ENCODE peak calls at places on chromosomes 6 and 20, in nine cellular contexts. One of them, this sample, is unnamed.
A peak's percentile ranks its signal among the peaks of the same experiment; 100 is the strongest.

GRCh38 chr20:57714409-57715267 is 4.8 kb upstream of the PMEPA1 start:
- DNase-seq in right cardiac atrium: no peak
- DNase-seq in stimulated activated effector memory CD8-positive, alpha-beta T cell treated with anti-CD3 and anti-CD28 coated beads, Interleukin-12 subunit alpha, Interleukin-12 subunit beta, amount 100 ng/mL, for 72 hours: no peak
- DNase-seq in T-helper 2 cell: no peak
- DNase-seq in NAMALWA: no peak
- DNase-seq in mesendoderm: no peak
- DNase-seq in stromal cell of bone marrow: peak; percentile 54
- DNase-seq in NCI-H1417 treated with DMSO at 0.1 percent for 48 hours: no peak
- DNase-seq in transverse colon: no peak
- DNase-seq in this sample: no peak

GRCh38 chr20:57008217-57008616 is 258.2 kb downstream of the BMP7 start:
- DNase-seq in right cardiac atrium: no peak
- DNase-seq in stimulated activated effector memory CD8-positive, alpha-beta T cell treated with anti-CD3 and anti-CD28 coated beads, Interleukin-12 subunit alpha, Interleukin-12 subunit beta, amount 100 ng/mL, for 72 hours: no peak
- DNase-seq in T-helper 2 cell: no peak
- DNase-seq in NAMALWA: no peak
- DNase-seq in mesendoderm: no peak
- DNase-seq in stromal cell of bone marrow: no peak
- DNase-seq in NCI-H1417 treated with DMSO at 0.1 percent for 48 hours: no peak
- DNase-seq in transverse colon: no peak
- DNase-seq in this sample: no peak

GRCh38 chr6:13303668-13304017 is 24.7 kb downstream of the TBC1D7 start:
- DNase-seq in right cardiac atrium: peak; percentile 88
- DNase-seq in stimulated activated effector memory CD8-positive, alpha-beta T cell treated with anti-CD3 and anti-CD28 coated beads, Interleukin-12 subunit alpha, Interleukin-12 subunit beta, amount 100 ng/mL, for 72 hours: peak; percentile 18
- DNase-seq in T-helper 2 cell: no peak
- DNase-seq in NAMALWA: peak; percentile 87
- DNase-seq in mesendoderm: no peak
- DNase-seq in stromal cell of bone marrow: peak; percentile 48
- DNase-seq in NCI-H1417 treated with DMSO at 0.1 percent for 48 hours: no peak
- DNase-seq in transverse colon: peak; percentile 87
- DNase-seq in this sample: peak; percentile 91

GRCh38 chr20:31967830-31968249 is at the start of gene XKR7:
- DNase-seq in right cardiac atrium: peak; percentile 57
- DNase-seq in stimulated activated effector memory CD8-positive, alpha-beta T cell treated with anti-CD3 and anti-CD28 coated beads, Interleukin-12 subunit alpha, Interleukin-12 subunit beta, amount 100 ng/mL, for 72 hours: no peak
- DNase-seq in T-helper 2 cell: no peak
- DNase-seq in NAMALWA: no peak
- DNase-seq in mesendoderm: peak; percentile 22
- DNase-seq in stromal cell of bone marrow: no peak
- DNase-seq in NCI-H1417 treated with DMSO at 0.1 percent for 48 hours: no peak
- DNase-seq in transverse colon: no peak
- DNase-seq in this sample: no peak

GRCh38 chr6:86477510-86478166 is 459.7 kb upstream of the HTR1E start:
- DNase-seq in right cardiac atrium: no peak
- DNase-seq in stimulated activated effector memory CD8-positive, alpha-beta T cell treated with anti-CD3 and anti-CD28 coated beads, Interleukin-12 subunit alpha, Interleukin-12 subunit beta, amount 100 ng/mL, for 72 hours: no peak
- DNase-seq in T-helper 2 cell: no peak
- DNase-seq in NAMALWA: no peak
- DNase-seq in mesendoderm: peak; percentile 76
- DNase-seq in stromal cell of bone marrow: no peak
- DNase-seq in NCI-H1417 treated with DMSO at 0.1 percent for 48 hours: no peak
- DNase-seq in transverse colon: no peak
- DNase-seq in this sample: no peak

GRCh38 chr20:4029505-4030467 is 14.4 kb upstream of the RNF24 start:
- DNase-seq in right cardiac atrium: no peak
- DNase-seq in stimulated activated effector memory CD8-positive, alpha-beta T cell treated with anti-CD3 and anti-CD28 coated beads, Interleukin-12 subunit alpha, Interleukin-12 subunit beta, amount 100 ng/mL, for 72 hours: no peak
- DNase-seq in T-helper 2 cell: no peak
- DNase-seq in NAMALWA: no peak
- DNase-seq in mesendoderm: no peak
- DNase-seq in stromal cell of bone marrow: no peak
- DNase-seq in NCI-H1417 treated with DMSO at 0.1 percent for 48 hours: no peak
- DNase-seq in transverse colon: no peak
- DNase-seq in this sample: no peak

GRCh38 chr6:125584468-125584939 is 164.9 kb upstream of the HEY2 start:
- DNase-seq in right cardiac atrium: no peak
- DNase-seq in stimulated activated effector memory CD8-positive, alpha-beta T cell treated with anti-CD3 and anti-CD28 coated beads, Interleukin-12 subunit alpha, Interleukin-12 subunit beta, amount 100 ng/mL, for 72 hours: no peak
- DNase-seq in T-helper 2 cell: no peak
- DNase-seq in NAMALWA: no peak
- DNase-seq in mesendoderm: peak; percentile 97
- DNase-seq in stromal cell of bone marrow: no peak
- DNase-seq in NCI-H1417 treated with DMSO at 0.1 percent for 48 hours: peak; percentile 27
- DNase-seq in transverse colon: no peak
- DNase-seq in this sample: peak; percentile 61

GRCh38 chr20:22312744-22313346 is 271.5 kb downstream of the FOXA2 start:
- DNase-seq in right cardiac atrium: no peak
- DNase-seq in stimulated activated effector memory CD8-positive, alpha-beta T cell treated with anti-CD3 and anti-CD28 coated beads, Interleukin-12 subunit alpha, Interleukin-12 subunit beta, amount 100 ng/mL, for 72 hours: no peak
- DNase-seq in T-helper 2 cell: no peak
- DNase-seq in NAMALWA: peak; percentile 12
- DNase-seq in mesendoderm: peak; percentile 61
- DNase-seq in stromal cell of bone marrow: peak; percentile 33
- DNase-seq in NCI-H1417 treated with DMSO at 0.1 percent for 48 hours: no peak
- DNase-seq in transverse colon: no peak
- DNase-seq in this sample: no peak

GRCh38 chr6:83098589-83098988 is 31.1 kb downstream of the DOP1A start:
- DNase-seq in right cardiac atrium: no peak
- DNase-seq in stimulated activated effector memory CD8-positive, alpha-beta T cell treated with anti-CD3 and anti-CD28 coated beads, Interleukin-12 subunit alpha, Interleukin-12 subunit beta, amount 100 ng/mL, for 72 hours: no peak
- DNase-seq in T-helper 2 cell: no peak
- DNase-seq in NAMALWA: no peak
- DNase-seq in mesendoderm: no peak
- DNase-seq in stromal cell of bone marrow: no peak
- DNase-seq in NCI-H1417 treated with DMSO at 0.1 percent for 48 hours: no peak
- DNase-seq in transverse colon: no peak
- DNase-seq in this sample: no peak

GRCh38 chr6:144990768-144991167 is 705.6 kb downstream of the UTRN start:
- DNase-seq in right cardiac atrium: no peak
- DNase-seq in stimulated activated effector memory CD8-positive, alpha-beta T cell treated with anti-CD3 and anti-CD28 coated beads, Interleukin-12 subunit alpha, Interleukin-12 subunit beta, amount 100 ng/mL, for 72 hours: no peak
- DNase-seq in T-helper 2 cell: no peak
- DNase-seq in NAMALWA: no peak
- DNase-seq in mesendoderm: no peak
- DNase-seq in stromal cell of bone marrow: no peak
- DNase-seq in NCI-H1417 treated with DMSO at 0.1 percent for 48 hours: no peak
- DNase-seq in transverse colon: no peak
- DNase-seq in this sample: no peak

GRCh38 chr6:163646133-163646532 is 231.6 kb downstream of the QKI start:
- DNase-seq in right cardiac atrium: peak; percentile 49
- DNase-seq in stimulated activated effector memory CD8-positive, alpha-beta T cell treated with anti-CD3 and anti-CD28 coated beads, Interleukin-12 subunit alpha, Interleukin-12 subunit beta, amount 100 ng/mL, for 72 hours: no peak
- DNase-seq in T-helper 2 cell: no peak
- DNase-seq in NAMALWA: no peak
- DNase-seq in mesendoderm: no peak
- DNase-seq in stromal cell of bone marrow: no peak
- DNase-seq in NCI-H1417 treated with DMSO at 0.1 percent for 48 hours: no peak
- DNase-seq in transverse colon: no peak
- DNase-seq in this sample: no peak

GRCh38 chr6:3090013-3090412 is 21.7 kb downstream of the RIPK1 start:
- DNase-seq in right cardiac atrium: no peak
- DNase-seq in stimulated activated effector memory CD8-positive, alpha-beta T cell treated with anti-CD3 and anti-CD28 coated beads, Interleukin-12 subunit alpha, Interleukin-12 subunit beta, amount 100 ng/mL, for 72 hours: no peak
- DNase-seq in T-helper 2 cell: no peak
- DNase-seq in NAMALWA: no peak
- DNase-seq in mesendoderm: no peak
- DNase-seq in stromal cell of bone marrow: no peak
- DNase-seq in NCI-H1417 treated with DMSO at 0.1 percent for 48 hours: no peak
- DNase-seq in transverse colon: no peak
- DNase-seq in this sample: no peak

GRCh38 chr20:10132391-10132790 is 86.2 kb upstream of the SNAP25 start:
- DNase-seq in right cardiac atrium: no peak
- DNase-seq in stimulated activated effector memory CD8-positive, alpha-beta T cell treated with anti-CD3 and anti-CD28 coated beads, Interleukin-12 subunit alpha, Interleukin-12 subunit beta, amount 100 ng/mL, for 72 hours: no peak
- DNase-seq in T-helper 2 cell: no peak
- DNase-seq in NAMALWA: no peak
- DNase-seq in mesendoderm: no peak
- DNase-seq in stromal cell of bone marrow: no peak
- DNase-seq in NCI-H1417 treated with DMSO at 0.1 percent for 48 hours: no peak
- DNase-seq in transverse colon: no peak
- DNase-seq in this sample: no peak

GRCh38 chr6:28982476-28983266 is 22.4 kb downstream of the ZNF311 start:
- DNase-seq in right cardiac atrium: no peak
- DNase-seq in stimulated activated effector memory CD8-positive, alpha-beta T cell treated with anti-CD3 and anti-CD28 coated beads, Interleukin-12 subunit alpha, Interleukin-12 subunit beta, amount 100 ng/mL, for 72 hours: no peak
- DNase-seq in T-helper 2 cell: no peak
- DNase-seq in NAMALWA: peak; percentile 39
- DNase-seq in mesendoderm: peak; percentile 65
- DNase-seq in stromal cell of bone marrow: no peak
- DNase-seq in NCI-H1417 treated with DMSO at 0.1 percent for 48 hours: no peak
- DNase-seq in transverse colon: no peak
- DNase-seq in this sample: no peak

GRCh38 chr6:38319259-38320255 is 320.2 kb downstream of the BTBD9 start:
- DNase-seq in right cardiac atrium: no peak
- DNase-seq in stimulated activated effector memory CD8-positive, alpha-beta T cell treated with anti-CD3 and anti-CD28 coated beads, Interleukin-12 subunit alpha, Interleukin-12 subunit beta, amount 100 ng/mL, for 72 hours: no peak
- DNase-seq in T-helper 2 cell: no peak
- DNase-seq in NAMALWA: no peak
- DNase-seq in mesendoderm: peak; percentile 33
- DNase-seq in stromal cell of bone marrow: no peak
- DNase-seq in NCI-H1417 treated with DMSO at 0.1 percent for 48 hours: no peak
- DNase-seq in transverse colon: no peak
- DNase-seq in this sample: no peak

GRCh38 chr6:31400467-31401289 is 2.7 kb upstream of the MICA start:
- DNase-seq in right cardiac atrium: peak; percentile 92
- DNase-seq in stimulated activated effector memory CD8-positive, alpha-beta T cell treated with anti-CD3 and anti-CD28 coated beads, Interleukin-12 subunit alpha, Interleukin-12 subunit beta, amount 100 ng/mL, for 72 hours: peak; percentile 28
- DNase-seq in T-helper 2 cell: peak; percentile 49
- DNase-seq in NAMALWA: peak; percentile 80
- DNase-seq in mesendoderm: peak; percentile 77
- DNase-seq in stromal cell of bone marrow: peak; percentile 57
- DNase-seq in NCI-H1417 treated with DMSO at 0.1 percent for 48 hours: no peak
- DNase-seq in transverse colon: peak; percentile 88
- DNase-seq in this sample: peak; percentile 90

GRCh38 chr20:20492521-20493334 is 124.8 kb downstream of the INSM1 start:
- DNase-seq in right cardiac atrium: no peak
- DNase-seq in stimulated activated effector memory CD8-positive, alpha-beta T cell treated with anti-CD3 and anti-CD28 coated beads, Interleukin-12 subunit alpha, Interleukin-12 subunit beta, amount 100 ng/mL, for 72 hours: no peak
- DNase-seq in T-helper 2 cell: no peak
- DNase-seq in NAMALWA: no peak
- DNase-seq in mesendoderm: peak; percentile 67
- DNase-seq in stromal cell of bone marrow: no peak
- DNase-seq in NCI-H1417 treated with DMSO at 0.1 percent for 48 hours: peak; percentile 98
- DNase-seq in transverse colon: no peak
- DNase-seq in this sample: no peak

This sample was measured in heart left ventricle.